ENCODE peak calls at places on chromosomes 11 and 22, in five cellular contexts. One of them, this sample, is unnamed.

GRCh38 chr22:31344369-31345330 is 1.5 kb downstream of the PATZ1 start:
- DNase-seq in germinal center: peak; percentile 62
- DNase-seq in bronchial epithelial cell: no peak
- DNase-seq in RWPE1: no peak
- DNase-seq in hippocampal formation: no peak
- DNase-seq in this sample: no peak

GRCh38 chr11:64055077-64055476 is 19.3 kb downstream of the FLRT1 start:
- DNase-seq in germinal center: no peak
- DNase-seq in bronchial epithelial cell: no peak
- DNase-seq in RWPE1: no peak
- DNase-seq in hippocampal formation: no peak
- DNase-seq in this sample: peak; percentile 84

GRCh38 chr11:122803306-122803705 is 35.0 kb upstream of the CRTAM start:
- DNase-seq in germinal center: no peak
- DNase-seq in bronchial epithelial cell: peak; percentile 100
- DNase-seq in RWPE1: peak; percentile 99
- DNase-seq in hippocampal formation: no peak
- DNase-seq in this sample: no peak

GRCh38 chr11:119478711-119479285 is 55.8 kb upstream of the THY1 start:
- DNase-seq in germinal center: no peak
- DNase-seq in bronchial epithelial cell: no peak
- DNase-seq in RWPE1: no peak
- DNase-seq in hippocampal formation: no peak
- DNase-seq in this sample: no peak

GRCh38 chr11:76208829-76209670 is 2.7 kb upstream of the WNT11 start:
- DNase-seq in germinal center: peak; percentile 81
- DNase-seq in bronchial epithelial cell: no peak
- DNase-seq in RWPE1: peak; percentile 55
- DNase-seq in hippocampal formation: peak; percentile 27
- DNase-seq in this sample: peak; percentile 89

GRCh38 chr11:44133335-44133946 is 38.0 kb downstream of the EXT2 start:
- DNase-seq in germinal center: no peak
- DNase-seq in bronchial epithelial cell: peak; percentile 39
- DNase-seq in RWPE1: peak; percentile 30
- DNase-seq in hippocampal formation: no peak
- DNase-seq in this sample: no peak

GRCh38 chr11:112564228-112564955 is 303.7 kb upstream of the PLET1 start:
- DNase-seq in germinal center: no peak
- DNase-seq in bronchial epithelial cell: peak; percentile 62
- DNase-seq in RWPE1: peak; percentile 15
- DNase-seq in hippocampal formation: peak; percentile 13
- DNase-seq in this sample: no peak

GRCh38 chr11:117019871-117020270 is 78.4 kb downstream of the SIK3 start:
- DNase-seq in germinal center: no peak
- DNase-seq in bronchial epithelial cell: no peak
- DNase-seq in RWPE1: no peak
- DNase-seq in hippocampal formation: no peak
- DNase-seq in this sample: no peak

GRCh38 chr11:78414321-78415051 is 3.1 kb downstream of the GAB2 start:
- DNase-seq in germinal center: peak; percentile 32
- DNase-seq in bronchial epithelial cell: peak; percentile 34
- DNase-seq in RWPE1: no peak
- DNase-seq in hippocampal formation: no peak
- DNase-seq in this sample: no peak

GRCh38 chr11:130243816-130244215 is 70.9 kb downstream of the ZBTB44 start:
- DNase-seq in germinal center: no peak
- DNase-seq in bronchial epithelial cell: no peak
- DNase-seq in RWPE1: no peak
- DNase-seq in hippocampal formation: no peak
- DNase-seq in this sample: no peak

GRCh38 chr11:123194308-123195181 is 503 bp downstream of the CLMP start:
- DNase-seq in germinal center: no peak
- DNase-seq in bronchial epithelial cell: peak; percentile 22
- DNase-seq in RWPE1: peak; percentile 44
- DNase-seq in hippocampal formation: no peak
- DNase-seq in this sample: no peak

GRCh38 chr22:19891350-19892248 is 36.9 kb upstream of the GNB1L start:
- DNase-seq in germinal center: peak; percentile 84
- DNase-seq in bronchial epithelial cell: peak; percentile 85
- DNase-seq in RWPE1: peak; percentile 87
- DNase-seq in hippocampal formation: no peak
- DNase-seq in this sample: no peak

GRCh38 chr11:6992026-6992425 is 28.1 kb downstream of the ZNF214 start:
- DNase-seq in germinal center: no peak
- DNase-seq in bronchial epithelial cell: peak; percentile 22
- DNase-seq in RWPE1: no peak
- DNase-seq in hippocampal formation: no peak
- DNase-seq in this sample: no peak

GRCh38 chr11:12185914-12186313 is 75.5 kb downstream of the MICAL2 start:
- DNase-seq in germinal center: no peak
- DNase-seq in bronchial epithelial cell: no peak
- DNase-seq in RWPE1: no peak
- DNase-seq in hippocampal formation: no peak
- DNase-seq in this sample: no peak

GRCh38 chr11:65427691-65428577 is 5.3 kb downstream of the NEAT1 start:
- DNase-seq in germinal center: no peak
- DNase-seq in bronchial epithelial cell: peak; percentile 73
- DNase-seq in RWPE1: no peak
- DNase-seq in hippocampal formation: no peak
- DNase-seq in this sample: peak; percentile 75

GRCh38 chr11:47572715-47573255 is 6.0 kb downstream of the KBTBD4 start:
- DNase-seq in germinal center: no peak
- DNase-seq in bronchial epithelial cell: no peak
- DNase-seq in RWPE1: no peak
- DNase-seq in hippocampal formation: no peak
- DNase-seq in this sample: peak; percentile 44

GRCh38 chr11:120390585-120390922 is 54.3 kb downstream of the ARHGEF12 start:
- DNase-seq in germinal center: no peak
- DNase-seq in bronchial epithelial cell: no peak
- DNase-seq in RWPE1: no peak
- DNase-seq in hippocampal formation: no peak
- DNase-seq in this sample: no peak

GRCh38 chr11:88341852-88342251 is 4.3 kb upstream of the CTSC start:
- DNase-seq in germinal center: no peak
- DNase-seq in bronchial epithelial cell: no peak
- DNase-seq in RWPE1: no peak
- DNase-seq in hippocampal formation: no peak
- DNase-seq in this sample: no peak

GRCh38 chr22:44328326-44328725 is 15.6 kb upstream of the SHISAL1 start:
- DNase-seq in germinal center: no peak
- DNase-seq in bronchial epithelial cell: no peak
- DNase-seq in RWPE1: no peak
- DNase-seq in hippocampal formation: no peak
- DNase-seq in this sample: no peak

GRCh38 chr11:83257638-83258229 is 28.4 kb downstream of the CCDC90B start:
- DNase-seq in germinal center: no peak
- DNase-seq in bronchial epithelial cell: peak; percentile 22
- DNase-seq in RWPE1: peak; percentile 27
- DNase-seq in hippocampal formation: no peak
- DNase-seq in this sample: no peak

GRCh38 chr22:27462190-27462589 is 339.4 kb downstream of the MN1 start:
- DNase-seq in germinal center: no peak
- DNase-seq in bronchial epithelial cell: no peak
- DNase-seq in RWPE1: no peak
- DNase-seq in hippocampal formation: peak; percentile 66
- DNase-seq in this sample: no peak

GRCh38 chr11:124920870-124921609 is 2.0 kb downstream of the HEPN1 start:
- DNase-seq in germinal center: peak; percentile 90
- DNase-seq in bronchial epithelial cell: peak; percentile 29
- DNase-seq in RWPE1: peak; percentile 43
- DNase-seq in hippocampal formation: no peak
- DNase-seq in this sample: peak; percentile 88

GRCh38 chr11:46663277-46663940 is 37.0 kb downstream of the ARHGAP1 start:
- DNase-seq in germinal center: no peak
- DNase-seq in bronchial epithelial cell: no peak
- DNase-seq in RWPE1: no peak
- DNase-seq in hippocampal formation: no peak
- DNase-seq in this sample: no peak

GRCh38 chr11:64652586-64653387 is 61.8 kb downstream of the SLC22A12 start:
- DNase-seq in germinal center: peak; percentile 82
- DNase-seq in bronchial epithelial cell: peak; percentile 54
- DNase-seq in RWPE1: peak; percentile 89
- DNase-seq in hippocampal formation: peak; percentile 76
- DNase-seq in this sample: peak; percentile 87

GRCh38 chr11:19444231-19444630 is 203.5 kb upstream of the E2F8 start:
- DNase-seq in germinal center: no peak
- DNase-seq in bronchial epithelial cell: no peak
- DNase-seq in RWPE1: no peak
- DNase-seq in hippocampal formation: no peak
- DNase-seq in this sample: no peak

This sample was measured in cardiac septum.